ENCODE peak calls at places on chromosomes 5 and 9, in seven cellular contexts. L is PC-9, K is endothelial cell of umbilical vein, P is H1, A is neural progenitor cell, D is hepatocyte, Z is HCT116. Y is an unnamed sample.

GRCh38 chr5:132426525-132427138 is 57.1 kb downstream of the SLC22A5 start:
- DNase-seq in L (peak; percentile 78), K (peak; percentile 80), P (no peak), A (peak; percentile 44), D (peak; percentile 78), Z (no peak), Y (no peak)

GRCh38 chr5:90871356-90871755 is 312.8 kb downstream of the ADGRV1 start:
- DNase-seq in L (no peak), K (peak; percentile 59), P (no peak), A (no peak), D (no peak), Z (no peak), Y (no peak)

GRCh38 chr5:139415221-139415861 is 11.5 kb upstream of the SPATA24 start:
- DNase-seq in L (no peak), K (no peak), P (no peak), A (no peak), D (no peak), Z (no peak), Y (no peak)

GRCh38 chr5:62134811-62135210 is 171.2 kb upstream of the KIF2A start:
- DNase-seq in L (no peak), K (no peak), P (no peak), A (no peak), D (peak; percentile 8), Z (no peak), Y (no peak)

GRCh38 chr5:41410307-41410706 is 100.1 kb downstream of the PLCXD3 start:
- DNase-seq in L (no peak), K (no peak), P (no peak), A (no peak), D (no peak), Z (no peak), Y (no peak)

GRCh38 chr9:35681341-35682002 is 7.7 kb downstream of the CA9 start:
- DNase-seq in L (no peak), K (no peak), P (no peak), A (no peak), D (no peak), Z (no peak), Y (no peak)

GRCh38 chr5:67474597-67475238 is 278.1 kb upstream of the CD180 start:
- DNase-seq in L (no peak), K (no peak), P (no peak), A (no peak), D (no peak), Z (no peak), Y (no peak)

GRCh38 chr5:43065384-43066230 is 25.5 kb upstream of the ANXA2R start:
- DNase-seq in L (peak; percentile 72), K (peak; percentile 66), P (no peak), A (peak; percentile 49), D (peak; percentile 64), Z (no peak), Y (peak; percentile 75)

GRCh38 chr5:53201746-53202145 is 92.2 kb upstream of the MOCS2 start:
- DNase-seq in L (no peak), K (no peak), P (no peak), A (no peak), D (no peak), Z (no peak), Y (peak; percentile 19)

GRCh38 chr5:39106332-39106731 is 32.1 kb upstream of the RICTOR start:
- DNase-seq in L (no peak), K (no peak), P (no peak), A (no peak), D (no peak), Z (no peak), Y (no peak)

GRCh38 chr9:26742843-26743242 is 149.8 kb downstream of the CAAP1 start:
- DNase-seq in L (no peak), K (no peak), P (no peak), A (no peak), D (no peak), Z (no peak), Y (no peak)

GRCh38 chr5:122019936-122020590 is 58.0 kb downstream of the LOX start:
- DNase-seq in L (no peak), K (no peak), P (no peak), A (no peak), D (no peak), Z (no peak), Y (no peak)

GRCh38 chr9:26604076-26604662 is 288.4 kb downstream of the CAAP1 start:
- DNase-seq in L (no peak), K (no peak), P (no peak), A (peak; percentile 20), D (no peak), Z (no peak), Y (no peak)

DNA sequence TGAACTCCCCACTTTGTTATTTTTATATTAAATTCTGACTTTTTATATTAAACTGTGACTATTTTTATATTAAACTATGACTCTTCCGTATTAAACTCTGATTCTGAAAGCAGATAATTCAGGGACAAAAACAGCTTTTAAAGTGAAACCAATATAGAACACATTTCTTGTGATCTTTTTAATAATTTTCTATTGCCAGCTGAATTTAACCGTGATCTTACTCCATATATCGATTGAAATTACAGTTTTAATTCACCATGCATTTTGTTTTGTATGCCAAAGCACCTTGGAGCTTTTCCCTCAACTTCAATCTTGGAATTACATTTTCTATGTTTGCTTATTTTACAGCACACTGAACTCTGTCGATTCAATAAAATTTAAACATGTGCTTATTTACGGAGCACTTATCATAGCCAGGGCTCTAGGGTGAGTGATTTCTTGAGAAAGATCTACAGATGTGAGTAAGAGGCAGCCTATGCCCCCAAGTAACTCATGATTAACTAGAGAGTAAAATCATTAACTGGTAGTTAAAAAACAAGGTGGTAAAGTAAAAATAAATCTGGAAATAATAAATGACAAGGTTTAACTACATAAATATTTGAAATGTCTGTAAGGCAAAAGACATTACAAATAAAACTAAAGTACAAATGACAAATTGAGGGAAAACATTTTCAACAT is 72.9 kb upstream of the ALDH1B1 start:
- DNase-seq in L (no peak), K (no peak), P (no peak), A (no peak), D (no peak), Z (no peak), Y (no peak)
- H3K36me3 ChIP-seq in L (no peaks in the 10 kb centered on the region), K (no peaks in the 10 kb centered on the region), P (no peaks in the 10 kb centered on the region), A (no peaks in the 10 kb centered on the region), D (no peaks in the 10 kb centered on the region), Z (no peaks in the 10 kb centered on the region), Y (no peaks in the 10 kb centered on the region)

DNA sequence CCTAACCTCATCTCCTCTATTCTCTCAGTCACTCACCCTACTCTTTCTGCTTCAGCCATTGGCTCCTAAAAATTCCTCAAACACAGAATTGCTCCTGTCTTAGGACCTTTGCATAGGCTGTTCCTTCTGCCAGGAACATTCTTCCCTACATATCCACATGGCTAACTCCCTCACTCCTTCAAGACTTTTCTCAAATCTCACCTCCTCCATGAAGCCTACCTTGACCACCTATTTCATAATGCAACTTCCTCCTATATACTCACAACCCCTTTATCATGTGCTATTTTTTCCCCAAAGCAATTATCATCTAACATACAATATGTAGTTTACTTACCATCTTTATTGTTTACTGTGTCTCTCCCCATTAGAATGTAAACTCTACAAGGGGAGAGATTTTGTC is 45.8 kb downstream of the ARL15 start:
- DNase-seq in L (no peak), K (no peak), P (no peak), A (no peak), D (no peak), Z (no peak), Y (no peak)
- H3K4me3 ChIP-seq in L (no peak overlapping the region), K (no peak overlapping the region), P (no peak overlapping the region), A (no peak overlapping the region), D (no peak overlapping the region), Z (no peak overlapping the region), Y (no peak overlapping the region)

DNA sequence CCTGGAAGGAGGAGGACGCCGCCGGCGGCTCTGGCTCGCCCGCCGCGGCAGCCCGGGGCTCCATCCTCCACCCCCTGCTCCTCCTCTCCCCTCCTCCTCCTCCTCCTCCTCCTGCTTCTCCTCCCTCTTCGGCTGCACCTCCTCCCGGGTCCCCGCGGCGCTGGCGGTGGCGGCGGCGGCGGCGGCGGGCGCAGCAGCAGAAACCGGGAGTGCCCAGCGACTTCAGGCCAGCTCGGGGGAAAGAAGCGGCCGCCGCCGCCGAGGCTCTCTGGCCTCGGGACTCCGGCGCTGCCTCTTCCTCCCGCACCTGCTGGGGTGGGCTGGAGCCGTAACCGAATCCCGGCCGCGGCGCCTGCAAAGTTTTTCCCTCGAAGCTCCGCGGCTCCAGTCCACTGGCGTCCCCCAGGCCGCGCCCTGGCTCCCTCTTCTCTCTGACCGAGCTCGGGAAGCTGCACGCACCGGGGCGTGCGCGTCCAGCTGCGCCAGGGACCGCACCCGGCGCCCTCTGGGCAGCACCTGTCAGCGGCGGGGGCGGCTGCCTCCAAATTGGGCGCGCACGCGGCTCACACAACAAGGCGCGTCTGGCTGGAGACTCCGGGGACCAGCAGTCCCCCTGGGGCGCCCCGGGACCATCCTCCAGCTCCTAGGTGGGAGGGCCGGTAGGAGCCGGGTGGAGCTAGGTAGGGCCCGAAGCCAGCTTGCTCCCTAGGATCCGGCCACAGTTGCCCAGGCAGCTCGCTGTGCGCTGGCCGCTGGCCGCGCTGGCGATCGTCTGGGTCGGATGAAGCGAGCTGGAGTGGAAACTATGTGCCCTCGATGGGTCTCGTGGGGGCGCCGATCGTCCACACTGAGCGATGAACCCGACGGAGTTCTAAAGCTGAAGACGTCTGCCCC is at the start of gene MCTP1:
- DNase-seq in L (peak; percentile 41), K (peak; percentile 21), P (no peak), A (peak; percentile 77), D (peak; percentile 70), Z (no peak), Y (peak; percentile 58)
- TF ChIP-seq EZH2 in L (no peak), K (peak; percentile 74), P (peak; percentile 60), A (no peak), D (no peak), Z (no peak), Y (peak; percentile 20)

GRCh38 chr5:154862766-154863165 is 4.3 kb downstream of the CNOT8 start:
- DNase-seq in L (no peak), K (no peak), P (no peak), A (no peak), D (no peak), Z (no peak), Y (no peak)

GRCh38 chr5:154866841-154867240 is 8.4 kb downstream of the CNOT8 start:
- DNase-seq in L (no peak), K (no peak), P (no peak), A (no peak), D (no peak), Z (no peak), Y (no peak)

GRCh38 chr5:154868702-154869101 is 10.3 kb downstream of the CNOT8 start:
- DNase-seq in L (no peak), K (no peak), P (no peak), A (no peak), D (peak; percentile 20), Z (no peak), Y (no peak)

GRCh38 chr5:154863291-154864080 is 5.1 kb downstream of the CNOT8 start:
- DNase-seq in L (no peak), K (no peak), P (no peak), A (no peak), D (no peak), Z (no peak), Y (no peak)

DNA sequence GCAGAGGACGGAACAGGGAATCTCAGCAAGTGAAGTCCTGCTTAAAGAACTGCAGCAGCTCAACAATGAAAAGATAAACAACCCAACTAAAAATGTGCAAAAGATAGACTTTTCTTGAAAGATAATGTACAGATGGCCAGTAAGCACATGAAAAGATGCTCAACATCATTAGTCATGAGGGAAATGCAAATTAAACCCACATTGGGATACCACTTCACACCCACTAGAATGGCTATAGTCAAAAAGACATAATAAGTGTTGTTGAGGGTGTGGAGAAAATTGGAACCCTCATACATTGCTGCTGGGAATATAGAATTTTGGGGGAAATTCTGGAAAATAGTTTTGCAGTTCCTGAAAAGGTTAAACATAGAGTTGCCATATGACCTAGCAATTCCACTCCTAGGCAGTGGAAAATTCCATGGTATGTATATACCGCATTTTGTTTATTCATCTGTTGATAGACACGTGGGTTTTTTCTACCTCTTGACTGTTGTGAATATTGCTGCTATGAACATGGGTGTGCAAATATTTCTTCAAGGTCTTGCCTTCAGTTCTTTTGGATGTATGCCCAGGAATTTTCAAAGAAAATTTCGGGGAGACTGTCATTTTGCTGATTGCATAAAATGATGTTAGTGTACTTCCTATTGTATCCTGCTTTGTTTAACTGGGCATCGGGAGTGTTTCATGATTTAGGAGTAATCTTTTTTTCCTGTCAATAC is 7.2 kb downstream of the CNOT8 start:
- DNase-seq in L (no peak), K (no peak), P (no peak), A (no peak), D (no peak), Z (no peak), Y (no peak)
- H3K36me3 ChIP-seq in L (peaks cover 48% of the 10 kb centered on the region), K (peaks cover 14% of the 10 kb centered on the region), P (peaks cover 43% of the 10 kb centered on the region), A (peaks cover 7% of the 10 kb centered on the region), D (no peaks in the 10 kb centered on the region), Z (peaks cover 11% of the 10 kb centered on the region), Y (peaks cover 34% of the 10 kb centered on the region)